ENCODE peak calls at places on chromosomes 2 and 18, in seven cellular contexts. R is pancreas; G is NCI-H1436; J is CD8-positive, alpha-beta memory T cell; E is MM.1S; S is heart left ventricle; T is retinal pigment epithelial cell. H is an unnamed sample.

GRCh38 chr18:35695803-35696202 is 114.3 kb downstream of the GALNT1 start:
- DNase-seq in S (peak; percentile 62), G (no peak), E (no peak), J (no peak), T (no peak), R (peak; percentile 87), H (no peak)

GRCh38 chr18:77165489-77166415 is 33.2 kb upstream of the MBP start:
- DNase-seq in E (no peak), G (no peak), J (no peak), S (peak; percentile 51), T (no peak), R (no peak), H (no peak)

GRCh38 chr2:131016826-131017596 is 76.2 kb downstream of the FAM168B start:
- DNase-seq in S (no peak), E (no peak), G (no peak), R (no peak), J (no peak), T (peak; percentile 63), H (no peak)

GRCh38 chr2:161138429-161138828 is 21.8 kb upstream of the TANK start:
- DNase-seq in J (no peak), E (no peak), T (no peak), S (no peak), G (no peak), R (no peak), H (no peak)

GRCh38 chr2:143608758-143609157 is 479.5 kb downstream of the ARHGAP15 start:
- DNase-seq in G (no peak), S (no peak), T (no peak), R (no peak), E (no peak), J (no peak), H (no peak)

GRCh38 chr2:217340176-217340575 is 480.3 kb upstream of the TNP1 start:
- DNase-seq in T (no peak), S (no peak), R (no peak), G (no peak), J (no peak), E (no peak), H (no peak)

GRCh38 chr2:126115975-126116374 is 540.0 kb upstream of the GYPC start:
- DNase-seq in T (no peak), J (no peak), R (no peak), G (no peak), S (no peak), E (no peak), H (no peak)

GRCh38 chr2:16117791-16118610 is 177.7 kb downstream of the MYCN start:
- DNase-seq in T (no peak), E (no peak), G (no peak), S (no peak), J (no peak), R (no peak), H (no peak)

GRCh38 chr2:201661366-201661765 is 18.1 kb upstream of the TMEM237 start:
- DNase-seq in G (no peak), J (no peak), R (no peak), T (no peak), S (no peak), E (no peak), H (no peak)

GRCh38 chr18:59008302-59008974 is 131.2 kb upstream of the SEC11C start:
- DNase-seq in T (no peak), E (no peak), J (no peak), G (no peak), S (no peak), R (no peak), H (no peak)

GRCh38 chr18:13611616-13612110 is 114.7 kb downstream of the FAM210A start:
- DNase-seq in T (no peak), J (no peak), R (peak; percentile 70), E (peak; percentile 34), S (peak; percentile 67), G (no peak), H (peak; percentile 80)

GRCh38 chr2:159226059-159226461 is 60.4 kb downstream of the WDSUB1 start:
- DNase-seq in S (no peak), G (peak; percentile 6), J (no peak), T (peak; percentile 68), E (peak; percentile 64), R (no peak), H (no peak)

GRCh38 chr18:66495844-66496243 is 108.0 kb downstream of the CDH19 start:
- DNase-seq in E (peak; percentile 73), J (no peak), T (peak; percentile 28), S (peak; percentile 24), G (peak; percentile 49), R (no peak), H (no peak)

GRCh38 chr2:220469201-220469600 is 841.8 kb downstream of the SLC4A3 start:
- DNase-seq in T (no peak), S (no peak), G (no peak), J (no peak), R (no peak), E (no peak), H (no peak)

GRCh38 chr2:144666032-144666431 is 146.1 kb upstream of the ZEB2 start:
- DNase-seq in E (no peak), G (no peak), T (no peak), J (no peak), R (no peak), S (no peak), H (no peak)

GRCh38 chr18:8806105-8806797 is 100.9 kb downstream of the MTCL1 start:
- DNase-seq in S (no peak), R (no peak), J (no peak), G (no peak), T (no peak), E (no peak), H (no peak)

GRCh38 chr2:88265352-88265960 is 95.3 kb downstream of the THNSL2 start:
- DNase-seq in E (peak; percentile 39), R (no peak), G (no peak), T (no peak), S (peak; percentile 24), J (no peak), H (no peak)

GRCh38 chr2:103804013-103804412 is 1042.2 kb downstream of the TMEM182 start:
- DNase-seq in R (no peak), T (no peak), J (no peak), S (no peak), E (no peak), G (no peak), H (no peak)

GRCh38 chr2:12070581-12070980 is 324.1 kb downstream of the LPIN1 start:
- DNase-seq in S (no peak), J (no peak), R (no peak), T (no peak), E (no peak), G (no peak), H (no peak)

GRCh38 chr2:158716921-158717320 is 78.2 kb upstream of the DAPL1 start:
- DNase-seq in S (no peak), T (no peak), E (no peak), J (no peak), R (no peak), G (no peak), H (no peak)

GRCh38 chr2:16727256-16727655 is 61.6 kb upstream of the CYRIA start:
- DNase-seq in S (no peak), T (no peak), G (no peak), R (no peak), J (no peak), E (no peak), H (no peak)